ENCODE peak calls at places on chromosomes 3 and 15, in four cellular contexts. A, N, U and Z are unnamed samples. For H3K27me3, the result is how much of the 10 kb centered on the place peaks cover.

GRCh38 chr15:39367591-39367990 is 213.3 kb upstream of the THBS1 start:
- DNase-seq in A (no peak), N (no peak), U (no peak), Z (no peak)

GRCh38 chr3:52259448-52259847 is 13.9 kb downstream of the PPM1M start:
- DNase-seq in A (no peak), N (no peak), U (no peak), Z (no peak)

GRCh38 chr3:177447938-177448337 is 250.7 kb upstream of the TBL1XR1 start:
- DNase-seq in A (no peak), N (no peak), U (no peak), Z (no peak)

GRCh38 chr3:105423392-105423791 is 56.7 kb downstream of the ALCAM start:
- DNase-seq in A (no peak), N (no peak), U (no peak), Z (no peak)

GRCh38 chr3:142509079-142509478 is 61.2 kb upstream of the XRN1 start:
- DNase-seq in A (no peak), N (no peak), U (no peak), Z (no peak)

GRCh38 chr15:29920515-29920914 is 98.2 kb upstream of the TJP1 start:
- DNase-seq in A (no peak), N (no peak), U (peak), Z (no peak)

GRCh38 chr3:152842423-152842822 is 7.5 kb downstream of the P2RY1 start:
- DNase-seq in A (no peak), N (no peak), U (no peak), Z (no peak)

GRCh38 chr3:151998744-151999143 is 125.3 kb downstream of the SUCNR1 start:
- DNase-seq in A (no peak), N (no peak), U (no peak), Z (no peak)

GRCh38 chr15:74573987-74574386 is 33.0 kb downstream of the ARID3B start:
- DNase-seq in A (no peak), N (no peak), U (no peak), Z (no peak)

GRCh38 chr3:55634345-55634744 is 147.2 kb upstream of the WNT5A start:
- DNase-seq in A (no peak), N (no peak), U (no peak), Z (no peak)

GRCh38 chr3:105614288-105615030 is 247.8 kb downstream of the ALCAM start:
- DNase-seq in A (no peak), N (no peak), U (no peak), Z (no peak)

GRCh38 chr3:148922467-148922866 is 57.4 kb downstream of the CPA3 start:
- DNase-seq in A (no peak), N (no peak), U (no peak), Z (no peak)

GRCh38 chr3:187719628-187720336 is 17.4 kb upstream of the RTP2 start:
- DNase-seq in A (no peak), N (no peak), U (no peak), Z (no peak)

GRCh38 chr3:127411083-127411727 is 123.4 kb upstream of the PRR20G start:
- DNase-seq in A (no peak), N (no peak), U (no peak), Z (no peak)

GRCh38 chr3:127413871-127414270 is 126.0 kb upstream of the PRR20G start:
- DNase-seq in A (no peak), N (no peak), U (no peak), Z (no peak)

GRCh38 chr3:127410678-127411077 is 122.8 kb upstream of the PRR20G start:
- DNase-seq in A (peak), N (no peak), U (no peak), Z (no peak)

GRCh38 chr3:127413318-127413673 is 125.5 kb upstream of the PRR20G start:
- DNase-seq in A (no peak), N (no peak), U (no peak), Z (no peak)

GRCh38 chr3:127412578-127413317 is 124.9 kb upstream of the PRR20G start:
- DNase-seq in A (no peak), N (no peak), U (no peak), Z (no peak)
- H3K27me3 ChIP-seq in A (half or more), N (under half), U (under half), Z (under half)

GRCh38 chr3:140207541-140207940 is 272.6 kb downstream of the CLSTN2 start:
- DNase-seq in A (no peak), N (no peak), U (no peak), Z (no peak)
- H3K27me3 ChIP-seq in A (under half), N (under half), U (under half), Z (under half)

GRCh38 chr15:68494573-68495105 is 62.7 kb upstream of the ITGA11 start:
- DNase-seq in A (no peak), N (no peak), U (no peak), Z (no peak)

GRCh38 chr15:68495221-68495950 is 63.4 kb upstream of the ITGA11 start:
- DNase-seq in A (no peak), N (no peak), U (no peak), Z (no peak)

GRCh38 chr15:68491415-68492106 is 59.6 kb upstream of the ITGA11 start:
- DNase-seq in A (no peak), N (no peak), U (no peak), Z (no peak)

GRCh38 chr15:68492855-68493254 is 60.9 kb upstream of the ITGA11 start:
- DNase-seq in A (peak), N (no peak), U (no peak), Z (no peak)

GRCh38 chr15:68493629-68494028 is 61.7 kb upstream of the ITGA11 start:
- DNase-seq in A (no peak), N (no peak), U (no peak), Z (no peak)
- H3K27me3 ChIP-seq in A (under half), N (under half), U (under half), Z (under half)

GRCh38 chr3:72065872-72066641 is 281.1 kb upstream of the PROK2 start:
- DNase-seq in A (no peak), N (no peak), U (no peak), Z (no peak)
- H3K27me3 ChIP-seq in A (under half), N (under half), U (under half), Z (under half)

GRCh38 chr3:137768021-137768360 is 3.9 kb downstream of the SOX14 start:
- DNase-seq in A (no peak), N (no peak), U (no peak), Z (no peak)
- H3K27me3 ChIP-seq in A (half or more), N (half or more), U (half or more), Z (under half)

DNA sequence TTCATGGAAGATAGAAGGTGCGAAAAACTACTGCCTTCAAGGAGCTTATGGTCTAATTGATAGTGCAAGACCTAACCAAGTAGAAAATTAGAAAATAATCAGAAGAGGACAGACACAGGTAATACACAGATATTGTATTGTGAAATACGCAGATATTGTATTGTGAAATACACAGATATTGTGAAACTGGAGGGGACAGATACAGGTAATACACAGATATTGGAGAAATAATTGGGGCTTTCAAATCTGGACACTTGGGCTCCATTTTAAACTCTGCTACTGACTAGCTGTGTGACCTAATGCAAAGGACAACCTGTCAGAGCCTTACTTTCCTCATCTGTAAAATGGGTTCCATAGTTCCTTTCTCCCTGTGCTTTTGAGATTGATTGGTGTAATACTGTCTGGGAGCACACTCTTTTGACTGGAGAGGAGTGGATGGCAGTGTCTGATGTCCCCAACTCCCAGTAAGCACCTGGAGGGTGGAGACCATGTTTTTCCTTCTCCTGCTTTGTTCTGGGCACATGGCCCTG is 272.8 kb downstream of the TLE3 start:
- DNase-seq in A (no peak), N (no peak), U (no peak), Z (no peak)
- H3K27me3 ChIP-seq in A (half or more), N (under half), U (under half), Z (under half)

GRCh38 chr3:15152166-15152565 is 53.2 kb upstream of the RBSN start:
- DNase-seq in A (no peak), N (no peak), U (no peak), Z (no peak)

GRCh38 chr3:15153103-15153502 is 52.9 kb upstream of the CAPN7 start:
- DNase-seq in A (no peak), N (no peak), U (no peak), Z (no peak)

GRCh38 chr3:15154326-15154725 is 51.7 kb upstream of the CAPN7 start:
- DNase-seq in A (no peak), N (no peak), U (no peak), Z (no peak)

GRCh38 chr3:15148614-15149013 is 49.7 kb upstream of the RBSN start:
- DNase-seq in A (no peak), N (no peak), U (peak), Z (no peak)

GRCh38 chr3:15151166-15151565 is 52.2 kb upstream of the RBSN start:
- DNase-seq in A (no peak), N (no peak), U (no peak), Z (no peak)
- H3K27me3 ChIP-seq in A (under half), N (half or more), U (under half), Z (under half)

GRCh38 chr3:99634881-99635280 is 3.5 kb upstream of the COL8A1 start:
- DNase-seq in A (no peak), N (no peak), U (no peak), Z (no peak)

GRCh38 chr3:99637381-99638111 is 848 bp upstream of the COL8A1 start:
- DNase-seq in A (peak), N (peak), U (peak), Z (peak)

GRCh38 chr3:99633887-99634558 is 4.4 kb upstream of the COL8A1 start:
- DNase-seq in A (no peak), N (no peak), U (peak), Z (no peak)

GRCh38 chr3:99637041-99637380 is 1.4 kb upstream of the COL8A1 start:
- DNase-seq in A (no peak), N (peak), U (peak), Z (no peak)

DNA sequence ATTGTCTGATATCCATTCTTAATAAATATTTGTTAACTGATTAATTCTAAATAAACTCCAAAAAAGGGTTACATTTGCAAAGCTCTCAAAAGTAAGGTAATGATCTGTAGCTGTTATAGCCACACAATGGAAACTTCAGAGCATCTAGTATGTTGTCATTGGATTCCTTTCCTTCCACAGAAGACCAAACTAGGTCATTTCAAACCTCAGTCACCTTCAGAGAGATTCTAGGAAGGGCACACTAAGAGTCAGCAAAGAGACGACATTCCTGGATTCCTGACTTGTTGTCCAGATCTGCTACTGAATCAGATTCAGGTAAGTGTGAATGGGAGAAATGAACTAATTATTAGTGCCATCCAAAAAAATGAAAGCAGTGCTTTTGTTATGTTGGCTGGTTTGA is 3.0 kb upstream of the COL8A1 start:
- DNase-seq in A (no peak), N (no peak), U (no peak), Z (no peak)
- H3K27me3 ChIP-seq in A (half or more), N (under half), U (half or more), Z (under half)

DNA sequence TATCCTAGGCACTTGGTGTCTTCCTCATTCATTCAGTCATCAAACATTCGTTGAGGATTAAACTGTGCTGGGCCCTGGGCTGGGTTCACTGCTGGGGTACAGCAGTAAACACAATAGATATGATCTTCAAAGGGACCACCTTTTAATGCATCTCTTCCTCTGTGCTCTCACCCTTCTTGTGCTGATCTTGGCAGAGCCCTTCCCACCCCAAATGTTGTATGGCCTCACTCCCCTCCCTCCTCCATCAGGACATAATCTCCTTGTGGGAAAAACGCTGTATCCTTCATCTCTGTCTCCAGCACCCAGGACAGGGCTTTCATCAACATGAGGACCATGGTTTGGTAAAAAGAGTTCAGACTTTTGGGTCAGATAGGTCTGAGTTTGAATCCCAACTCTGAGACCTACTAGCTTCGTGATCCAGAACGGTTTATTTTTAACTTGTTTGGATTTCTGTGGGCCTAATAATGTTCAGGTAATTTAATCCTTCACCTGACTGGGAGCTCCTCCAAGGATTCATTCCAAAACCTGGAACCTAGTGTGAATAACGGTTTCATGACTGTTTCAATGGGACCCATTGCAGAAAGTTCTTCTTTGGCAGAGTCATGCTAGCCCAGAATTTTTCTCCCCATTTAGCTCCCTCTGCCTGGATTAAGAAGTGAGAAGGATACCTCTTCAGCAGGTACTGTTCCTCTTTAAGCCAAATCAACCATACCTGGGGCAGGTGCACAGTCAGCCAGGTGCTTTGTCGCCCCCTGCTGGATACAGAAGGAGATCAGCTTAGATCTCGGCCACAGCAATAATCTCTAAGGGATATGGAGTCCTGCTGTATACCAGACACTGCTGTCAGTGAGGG is 5.2 kb upstream of the WNT7A start:
- DNase-seq in A (no peak), N (no peak), U (peak), Z (no peak)
- H3K27me3 ChIP-seq in A (half or more), N (under half), U (under half), Z (under half)

GRCh38 chr3:46354984-46355383 is 1.1 kb downstream of the CCR2 start:
- DNase-seq in A (no peak), N (no peak), U (no peak), Z (no peak)

GRCh38 chr3:46353090-46353489 is 821 bp upstream of the CCR2 start:
- DNase-seq in A (no peak), N (no peak), U (no peak), Z (no peak)

GRCh38 chr3:46351646-46352045 is 2.3 kb upstream of the CCR2 start:
- DNase-seq in A (no peak), N (no peak), U (no peak), Z (no peak)

GRCh38 chr3:46354478-46354877 is 567 bp downstream of the CCR2 start:
- DNase-seq in A (no peak), N (no peak), U (no peak), Z (no peak)

GRCh38 chr3:46353639-46354410 is at the start of gene CCR2:
- DNase-seq in A (no peak), N (no peak), U (no peak), Z (no peak)
- H3K27me3 ChIP-seq in A (half or more), N (under half), U (under half), Z (under half)